ENCODE peak calls at places on chromosomes 4 and X, in nine cellular contexts. H is NCI-H460; Q is stimulated activated CD8-positive, alpha-beta memory T cell treated with anti-CD3 and anti-CD28 coated beads, Interleukin-15, amount 100 ng/mL, for 48 hours; D is thyroid gland; L is choroid plexus epithelial cell; M is activated CD4-positive, alpha-beta T cell treated with anti-CD3 and anti-CD28 coated beads, Interleukin-2, amount 10 ng/mL, durations not matched to agents 7 days and 5 days; A is activated gamma-delta T cell treated with Interleukin-2 at 50 U/mL for 16 hours; V is fibroblast of the conjunctiva; Y is activated CD4-positive, CD25-positive, alpha-beta regulatory T cell treated with anti-CD3 and anti-CD28 coated beads, Interleukin-2, amount 50 U/mL, for 72 hours. I is an unnamed sample.

GRCh38 chr4:183443609-183444148 is 757 bp upstream of the CDKN2AIP start:
- DNase-seq in V (no peak), D (no peak), H (no peak), M (peak; percentile 43), A (no peak), Q (peak; percentile 24), Y (no peak), L (peak; percentile 64), I (no peak)

GRCh38 chr4:86670739-86671138 is 76.6 kb downstream of the PTPN13 start:
- DNase-seq in H (peak; percentile 33), Q (no peak), M (no peak), V (peak; percentile 55), D (no peak), A (no peak), L (peak; percentile 89), Y (no peak), I (peak; percentile 3)

GRCh38 chr4:88255111-88255510 is 29.2 kb downstream of the PPM1K start:
- DNase-seq in M (no peak), V (no peak), D (no peak), Q (no peak), H (no peak), Y (no peak), L (no peak), A (no peak), I (no peak)

GRCh38 chrX:135328421-135329005 is 19.2 kb downstream of the ETDC start:
- DNase-seq in V (no peak), A (no peak), D (no peak), M (no peak), L (peak; percentile 15), H (no peak), Q (no peak), Y (no peak), I (no peak)

GRCh38 chr4:123599920-123600394 is 203.4 kb downstream of the SPRY1 start:
- DNase-seq in L (peak; percentile 80), M (peak; percentile 53), Q (peak; percentile 38), A (peak; percentile 47), D (peak; percentile 40), V (no peak), H (no peak), Y (no peak), I (no peak)

GRCh38 chrX:24528605-24529004 is 63.5 kb downstream of the PDK3 start:
- DNase-seq in A (no peak), V (no peak), L (no peak), D (no peak), Y (no peak), Q (no peak), H (no peak), M (no peak), I (no peak)

GRCh38 chr4:3834921-3835521 is 68.8 kb downstream of the ADRA2C start:
- DNase-seq in M (no peak), Q (no peak), H (no peak), D (no peak), Y (no peak), A (no peak), V (no peak), L (no peak), I (no peak)

GRCh38 chr4:176548571-176548970 is 228.8 kb downstream of the SPCS3 start:
- DNase-seq in D (no peak), M (no peak), H (no peak), Y (no peak), L (peak; percentile 54), A (no peak), V (no peak), Q (no peak), I (peak; percentile 11)

GRCh38 chr4:6331018-6331417 is 61.4 kb downstream of the WFS1 start:
- DNase-seq in V (no peak), M (peak; percentile 37), L (peak; percentile 47), H (no peak), A (no peak), Y (no peak), D (no peak), Q (no peak), I (no peak)

GRCh38 chrX:2327423-2327822 is 173.4 kb downstream of the DHRSX start:
- DNase-seq in L (no peak), M (no peak), V (no peak), H (no peak), A (no peak), Y (no peak), Q (no peak), D (no peak), I (no peak)

GRCh38 chrX:4710618-4711433 is 997.4 kb upstream of the PRKX start:
- DNase-seq in H (peak; percentile 14), A (no peak), Q (no peak), L (no peak), V (no peak), D (no peak), Y (no peak), M (no peak), I (no peak)

I was measured in AG09319.